ENCODE peak calls at places on chromosome 5, in nine cellular contexts. Y, B, R, Z, H, V, Q, D and X are unnamed samples.

GRCh38 chr5:1293416-1293996 is 1.4 kb downstream of the TERT start:
- DNase-seq in H (no peak), D (peak), Q (no peak), B (peak), Z (no peak), R (no peak), Y (peak), V (peak), X (no peak)

GRCh38 chr5:149656576-149657182 is 73.4 kb upstream of the PPARGC1B start:
- DNase-seq in R (peak), D (peak), Q (no peak), V (peak), Y (peak), B (no peak), H (peak), Z (peak), X (no peak)

GRCh38 chr5:151106073-151106472 is 25.2 kb upstream of the TNIP1 start:
- DNase-seq in Z (no peak), H (no peak), R (no peak), V (no peak), Q (no peak), Y (no peak), B (no peak), D (no peak), X (no peak)

GRCh38 chr5:95804765-95805539 is 17.6 kb downstream of the GLRX start:
- DNase-seq in Y (no peak), B (no peak), Q (no peak), R (no peak), V (no peak), H (no peak), Z (no peak), D (no peak), X (no peak)

GRCh38 chr5:171442287-171443042 is 23.0 kb downstream of the FGF18 start:
- DNase-seq in H (peak), Y (no peak), Z (no peak), V (no peak), B (no peak), Q (no peak), D (no peak), R (no peak), X (no peak)

GRCh38 chr5:62432618-62433064 is 20.1 kb downstream of the IPO11 start:
- DNase-seq in B (no peak), Y (no peak), H (peak), V (no peak), Q (no peak), D (no peak), R (no peak), Z (no peak), X (no peak)

GRCh38 chr5:124634228-124634819 is 112.1 kb downstream of the ZNF608 start:
- DNase-seq in Q (no peak), R (no peak), Y (no peak), D (no peak), Z (no peak), V (no peak), B (no peak), H (peak), X (peak)

GRCh38 chr5:94329115-94329514 is 289.3 kb downstream of the KIAA0825 start:
- DNase-seq in H (peak), Y (no peak), Q (no peak), D (no peak), R (no peak), Z (peak), V (no peak), B (no peak), X (no peak)

GRCh38 chr5:20367178-20367577 is 379.2 kb upstream of the CDH18 start:
- DNase-seq in H (no peak), V (no peak), Z (no peak), D (peak), Q (no peak), R (no peak), B (no peak), Y (no peak), X (no peak)

GRCh38 chr5:160357861-160358411 is 12.5 kb downstream of the C1QTNF2 start:
- DNase-seq in D (no peak), Y (peak), H (no peak), R (peak), B (no peak), V (peak), Q (no peak), Z (no peak), X (no peak)

GRCh38 chr5:138054863-138055558 is 22.1 kb upstream of the FAM13B start:
- DNase-seq in Z (no peak), H (no peak), V (no peak), R (no peak), B (no peak), Q (peak), D (no peak), Y (peak), X (no peak)

GRCh38 chr5:157388148-157388547 is 71.9 kb upstream of the NIPAL4 start:
- DNase-seq in H (no peak), Q (no peak), Y (no peak), V (no peak), R (no peak), Z (no peak), D (no peak), B (no peak), X (peak)

GRCh38 chr5:95664204-95664786 is 17.7 kb downstream of the RFESD start:
- DNase-seq in R (no peak), D (no peak), H (peak), Z (no peak), V (no peak), B (no peak), Y (no peak), Q (no peak), X (peak)

GRCh38 chr5:180395540-180396274 is 42.6 kb upstream of the GFPT2 start:
- DNase-seq in H (peak), D (no peak), Y (no peak), B (no peak), Z (peak), V (no peak), R (no peak), Q (no peak), X (no peak)

GRCh38 chr5:169119287-169120048 is 181.5 kb downstream of the SLIT3 start:
- DNase-seq in B (no peak), Z (no peak), D (no peak), R (no peak), V (no peak), H (no peak), Y (no peak), Q (no peak), X (no peak)

GRCh38 chr5:123285122-123286011 is 137.8 kb downstream of the CEP120 start:
- DNase-seq in Y (peak), R (no peak), V (peak), B (peak), Q (no peak), Z (no peak), H (peak), D (no peak), X (peak)

GRCh38 chr5:151174612-151175101 is 17.1 kb upstream of the ANXA6 start:
- DNase-seq in H (no peak), Q (no peak), Z (no peak), V (no peak), R (no peak), D (no peak), B (no peak), Y (no peak), X (no peak)

DNA sequence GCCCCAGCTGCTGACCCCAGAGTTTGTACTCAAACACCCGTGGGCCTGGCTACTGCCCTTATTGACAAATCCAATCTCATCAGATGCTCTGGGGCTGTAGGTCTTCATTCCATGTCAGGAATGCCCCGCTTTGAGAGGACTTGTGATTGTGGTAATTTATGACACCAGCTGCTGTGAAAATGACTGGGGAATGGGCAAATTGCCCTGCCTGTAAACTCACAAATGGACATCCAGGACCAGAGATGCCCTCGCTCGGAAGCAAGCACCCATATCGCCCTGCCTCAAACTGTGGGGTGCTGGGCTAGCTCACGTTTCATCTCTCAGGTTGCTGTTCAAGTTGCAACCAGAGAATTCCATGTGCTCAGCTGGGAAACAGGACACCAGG is 225.9 kb upstream of the MAP3K1 start:
- DNase-seq in Q (no peak), H (no peak), R (no peak), Z (no peak), D (no peak), B (no peak), V (no peak), Y (no peak), X (no peak)
- H3K4me3 ChIP-seq in Q (no peak), H (no peak), R (no peak), Z (no peak), D (no peak), B (no peak), V (no peak), Y (no peak), X (no peak)

GRCh38 chr5:67215592-67216471 is 19.2 kb upstream of the CD180 start:
- DNase-seq in H (peak), R (peak), B (peak), Y (peak), V (peak), D (peak), Q (peak), Z (no peak), X (peak)
- H3K4me3 ChIP-seq in H (no peak), R (no peak), B (peak), Y (peak), V (no peak), D (peak), Q (no peak), Z (no peak), X (no peak)

DNA sequence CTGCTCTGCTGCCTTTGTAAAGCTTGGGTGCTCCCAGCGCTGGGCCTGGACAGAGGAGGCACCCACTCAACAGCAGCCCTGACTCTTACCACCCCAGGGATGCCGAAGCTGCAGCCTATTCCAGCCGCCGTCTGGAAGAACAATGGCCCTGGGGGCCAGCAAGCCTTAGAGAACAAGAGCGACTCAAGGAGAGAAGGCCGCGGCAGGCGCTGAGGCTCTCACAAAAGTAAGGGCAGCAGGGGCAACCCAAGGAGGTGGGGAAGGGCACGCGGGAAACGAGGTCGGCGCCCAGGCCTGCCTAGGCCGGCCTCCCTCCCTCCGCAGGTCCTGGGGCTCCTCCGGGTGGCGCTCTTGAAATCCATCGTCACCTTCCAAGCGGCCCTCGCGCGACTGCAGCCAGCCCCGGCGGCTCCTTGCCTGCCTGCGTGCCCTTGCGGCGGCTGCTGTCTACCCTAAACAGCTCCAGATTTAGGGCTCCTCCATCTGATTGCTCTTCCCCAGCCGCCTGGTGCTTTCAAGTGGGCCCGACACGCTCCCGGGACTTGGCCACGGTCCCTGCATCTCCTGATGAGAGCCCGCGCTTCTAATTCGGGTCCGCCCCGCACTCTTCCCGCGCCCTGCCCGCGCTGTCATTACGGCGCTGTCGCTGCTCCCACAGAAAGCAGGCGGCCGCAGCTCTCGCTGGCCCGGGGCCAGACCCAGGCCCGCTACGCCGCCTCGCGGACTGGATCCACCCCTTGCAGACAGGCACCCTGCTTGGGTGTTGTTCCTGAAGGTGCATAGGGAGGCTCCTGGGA is 213.3 kb downstream of the SEMA6A start:
- DNase-seq in H (peak), D (no peak), Y (no peak), B (peak), Z (no peak), V (peak), Q (peak), R (peak), X (peak)
- H3K4me3 ChIP-seq in H (peak), D (peak), Y (peak), B (peak), Z (no peak), V (no peak), Q (peak), R (peak), X (peak)

DNA sequence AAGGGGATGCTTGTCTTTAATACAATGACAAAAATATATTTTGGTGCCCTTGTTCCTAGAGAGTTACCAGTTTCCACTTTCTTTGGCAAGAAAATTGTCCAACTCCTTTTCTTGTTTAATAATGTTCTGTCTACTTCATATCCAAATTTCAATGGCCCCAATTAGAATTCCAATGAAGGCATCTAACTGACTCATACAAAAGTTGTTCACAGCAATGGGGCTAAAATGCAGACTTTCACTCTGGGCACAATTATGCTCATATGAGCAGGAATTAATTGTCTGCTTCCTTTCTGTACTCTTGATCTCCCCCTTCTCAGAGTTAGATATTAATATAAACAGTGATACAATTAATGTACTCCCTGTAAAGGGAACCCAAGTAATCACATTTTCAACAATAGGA is 42.1 kb upstream of the ZNF622 start:
- DNase-seq in Z (no peak), V (no peak), D (no peak), H (no peak), Q (no peak), R (no peak), B (no peak), Y (no peak), X (peak)
- H3K4me3 ChIP-seq in Z (no peak), V (no peak), D (peak), H (no peak), Q (no peak), R (peak), B (peak), Y (no peak), X (peak)

DNA sequence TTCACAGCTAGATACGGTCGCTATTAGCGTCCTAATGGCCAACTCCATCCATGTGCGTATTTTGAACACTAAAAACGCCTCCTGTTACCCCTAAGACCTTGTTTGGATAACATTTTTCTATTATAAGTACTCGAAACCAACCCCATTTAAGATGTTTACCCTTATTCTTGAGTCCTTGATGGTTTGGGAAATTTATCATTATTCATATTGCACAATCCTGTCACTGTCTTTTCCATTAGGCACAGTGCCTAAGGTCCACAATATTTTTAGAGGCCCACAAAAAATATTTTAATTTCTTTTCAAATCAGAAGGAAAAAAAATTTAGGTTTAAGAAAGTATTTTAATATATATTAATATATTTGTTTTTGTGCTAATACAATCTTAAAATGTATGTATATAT is 1.3 kb upstream of the LIFR start:
- DNase-seq in D (no peak), R (no peak), B (no peak), Y (no peak), H (no peak), V (no peak), Z (no peak), Q (no peak), X (no peak)
- H3K4me3 ChIP-seq in D (peak), R (peak), B (peak), Y (peak), H (peak), V (peak), Z (peak), Q (peak), X (peak)

GRCh38 chr5:131536211-131536826 is 98.7 kb downstream of the RAPGEF6 start:
- DNase-seq in R (no peak), V (no peak), H (peak), Z (no peak), Q (no peak), B (no peak), Y (no peak), D (no peak), X (peak)
- H3K4me3 ChIP-seq in R (no peak), V (no peak), H (no peak), Z (no peak), Q (no peak), B (no peak), Y (no peak), D (no peak), X (no peak)

GRCh38 chr5:72108200-72109050 is 1.1 kb downstream of the MAP1B start:
- DNase-seq in H (peak), Y (peak), Z (peak), Q (peak), R (peak), D (no peak), V (peak), B (peak), X (peak)
- H3K4me3 ChIP-seq in H (peak), Y (peak), Z (peak), Q (peak), R (peak), D (peak), V (peak), B (peak), X (peak)

GRCh38 chr5:118825226-118825625 is 163.1 kb downstream of the DTWD2 start:
- DNase-seq in B (no peak), R (no peak), D (no peak), Y (no peak), Z (no peak), H (no peak), V (no peak), Q (no peak), X (no peak)
- H3K4me3 ChIP-seq in B (no peak), R (no peak), D (no peak), Y (no peak), Z (no peak), H (no peak), V (no peak), Q (no peak), X (no peak)

DNA sequence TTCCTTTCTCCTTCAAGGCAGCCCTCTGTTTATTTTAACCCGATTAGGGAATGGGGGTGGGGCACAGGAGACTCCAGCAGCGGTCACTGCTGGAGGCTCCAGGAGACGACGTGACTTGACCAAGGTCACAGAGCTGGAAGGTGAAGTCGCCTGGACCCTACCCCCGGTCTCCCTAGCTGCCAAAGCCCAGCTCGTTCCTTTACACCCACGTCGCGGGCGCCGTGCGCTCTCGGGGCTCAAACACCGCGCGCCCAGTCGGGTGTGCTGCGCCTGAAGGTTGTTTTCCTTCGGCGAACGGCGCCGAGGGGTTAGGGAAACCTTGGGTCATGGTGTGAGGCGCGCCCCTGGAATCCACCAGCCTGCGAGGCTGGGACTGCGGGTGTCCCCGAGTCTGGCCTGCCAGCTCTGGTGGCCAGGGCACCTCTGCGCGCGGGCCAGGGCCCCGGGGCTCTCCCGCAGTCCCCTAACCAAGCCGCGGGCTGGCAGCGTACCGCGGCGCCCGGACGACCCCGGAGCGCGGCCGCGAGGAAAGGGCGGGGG is 745 bp upstream of the UNC5A start:
- DNase-seq in D (no peak), H (no peak), V (no peak), Q (no peak), Z (no peak), B (no peak), Y (no peak), R (no peak), X (no peak)
- H3K4me3 ChIP-seq in D (no peak), H (no peak), V (no peak), Q (peak), Z (peak), B (no peak), Y (peak), R (peak), X (no peak)

DNA sequence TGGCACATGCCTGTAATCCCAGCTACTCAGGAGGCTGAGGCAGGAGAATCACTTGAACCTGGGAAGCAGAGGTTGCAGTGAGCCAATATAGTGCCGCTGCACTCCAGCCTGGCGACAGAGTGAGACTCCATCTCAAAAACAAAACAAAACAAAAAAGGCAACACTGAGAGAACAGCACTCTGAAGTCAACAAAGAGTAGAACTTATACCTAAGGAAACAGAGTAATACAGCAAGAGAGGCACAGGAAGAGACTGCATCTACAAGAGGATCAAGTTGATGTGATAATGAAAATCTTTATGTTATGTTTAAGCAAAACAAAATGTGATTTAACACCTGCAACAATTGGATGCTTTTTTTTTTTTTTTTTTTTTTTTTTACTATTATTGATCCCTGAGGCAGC is 33.1 kb downstream of the FYB1 start:
- DNase-seq in R (no peak), Y (no peak), V (no peak), B (no peak), D (no peak), H (no peak), Z (no peak), Q (no peak), X (no peak)
- H3K4me3 ChIP-seq in R (no peak), Y (no peak), V (no peak), B (no peak), D (no peak), H (no peak), Z (no peak), Q (no peak), X (no peak)